ENCODE peak calls at places on chromosomes 6 and 20, in eight cellular contexts. W is fibroblast of mammary gland, I is GM12865, P is thoracic aorta, A is astrocyte of the spinal cord, F is lower lobe of right lung, B is psoas muscle, N is dorsolateral prefrontal cortex. V is an unnamed sample.

GRCh38 chr6:142913511-142914047 is 31.4 kb downstream of the HIVEP2 start:
- DNase-seq in I (peak), F (no peak), A (no peak), N (no peak), B (no peak), W (no peak), P (no peak), V (peak)

GRCh38 chr6:154412106-154412820 is 55.7 kb upstream of the IPCEF1 start:
- DNase-seq in F (no peak), W (no peak), B (no peak), P (no peak), I (no peak), N (no peak), A (no peak), V (no peak)

GRCh38 chr6:51167468-51167867 is 348.8 kb downstream of the TFAP2B start:
- DNase-seq in W (no peak), A (no peak), N (no peak), B (no peak), I (no peak), F (no peak), P (no peak), V (no peak)

GRCh38 chr20:4664691-4665360 is 56.9 kb upstream of the PRND start:
- DNase-seq in A (no peak), P (no peak), N (no peak), F (no peak), B (peak), I (no peak), W (no peak), V (no peak)

GRCh38 chr6:83221302-83221701 is 28.1 kb downstream of the RWDD2A start:
- DNase-seq in F (no peak), P (no peak), N (no peak), W (no peak), A (no peak), I (no peak), B (no peak), V (no peak)

GRCh38 chr6:170068496-170068895 is 222.4 kb downstream of the DLL1 start:
- DNase-seq in N (peak), B (no peak), A (no peak), I (no peak), P (no peak), W (no peak), F (peak), V (no peak)

GRCh38 chr6:99588618-99589289 is 17.9 kb upstream of the PRDM13 start:
- DNase-seq in F (peak), P (no peak), W (peak), I (peak), A (peak), B (peak), N (peak), V (no peak)

GRCh38 chr6:132142768-132143167 is 191.6 kb upstream of the CCN2 start:
- DNase-seq in A (no peak), P (no peak), W (no peak), B (no peak), F (no peak), N (no peak), I (no peak), V (no peak)

GRCh38 chr6:118889163-118889562 is 4.8 kb upstream of the ASF1A start:
- DNase-seq in F (no peak), B (no peak), N (no peak), W (no peak), I (no peak), A (no peak), P (no peak), V (no peak)

GRCh38 chr6:79833264-79833663 is 114.1 kb downstream of the ELOVL4 start:
- DNase-seq in A (no peak), B (no peak), I (no peak), W (peak), P (no peak), F (no peak), N (no peak), V (no peak)

GRCh38 chr6:154370545-154370944 is 13.9 kb upstream of the IPCEF1 start:
- DNase-seq in I (peak), A (peak), F (no peak), B (no peak), W (peak), P (no peak), N (peak), V (no peak)

GRCh38 chr6:32962427-32962826 is 6.0 kb upstream of the BRD2 start:
- DNase-seq in B (no peak), P (no peak), W (no peak), A (no peak), N (no peak), I (no peak), F (no peak), V (no peak)

GRCh38 chr6:103507052-103507451 is 1352.7 kb downstream of the HACE1 start:
- DNase-seq in A (no peak), I (no peak), F (no peak), P (no peak), W (no peak), B (no peak), N (no peak), V (no peak)

GRCh38 chr6:169398342-169399105 is 144.9 kb upstream of the THBS2 start:
- DNase-seq in B (no peak), W (peak), I (no peak), F (no peak), N (no peak), P (no peak), A (no peak), V (no peak)

GRCh38 chr6:31083742-31084354 is 28.5 kb downstream of the C6orf15 start:
- DNase-seq in N (no peak), P (no peak), F (no peak), B (peak), A (peak), I (peak), W (peak), V (no peak)

GRCh38 chr6:125793280-125793679 is 2.5 kb downstream of the NCOA7 start:
- DNase-seq in A (no peak), W (peak), F (no peak), P (no peak), I (no peak), N (no peak), B (no peak), V (no peak)

GRCh38 chr20:7936735-7937078 is 3.6 kb downstream of the HAO1 start:
- DNase-seq in A (no peak), B (no peak), I (no peak), W (no peak), P (no peak), N (no peak), F (no peak), V (no peak)

DNA sequence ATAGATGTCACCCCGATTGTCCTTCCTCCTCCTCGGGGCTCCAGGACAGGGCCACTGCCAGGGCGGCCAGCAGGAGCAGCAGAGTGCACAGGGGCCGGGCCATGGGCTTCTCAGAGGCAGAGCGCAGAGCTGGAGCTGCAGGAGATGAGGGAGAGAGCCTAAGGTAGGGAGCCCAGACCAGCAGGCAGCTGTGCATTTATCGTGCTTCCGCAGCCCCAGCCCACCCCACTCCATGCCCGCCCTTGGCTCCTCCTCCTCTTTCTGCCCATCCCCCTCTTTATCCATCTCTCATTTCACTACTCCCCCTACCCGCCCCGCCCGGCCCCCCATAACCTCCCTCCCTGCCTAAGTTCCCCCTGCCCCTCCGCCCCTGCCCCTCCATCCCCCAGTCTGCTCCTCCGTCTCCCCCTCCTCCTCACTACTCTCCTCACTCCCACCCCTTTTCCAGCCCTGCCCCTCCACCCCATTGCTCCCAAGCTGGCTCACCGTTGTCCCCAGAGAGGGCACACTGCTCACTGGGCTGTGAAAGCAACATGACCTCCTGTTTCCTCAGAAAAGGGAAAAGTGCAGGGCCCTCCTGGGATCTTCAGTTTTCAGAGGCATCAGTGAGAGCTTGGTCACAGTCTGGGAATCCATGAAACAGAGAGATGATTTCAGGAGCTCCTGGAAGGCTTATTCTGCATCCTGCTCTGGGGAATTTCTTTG is 25.5 kb upstream of the CST1 start:
- DNase-seq in N (no peak), B (no peak), F (no peak), P (no peak), I (no peak), A (no peak), W (peak), V (no peak)
- TF ChIP-seq CTCF in N (no peak), B (no peak), F (no peak), P (no peak), I (no peak), A (no peak), W (no peak), V (no peak)

GRCh38 chr6:144581807-144582537 is 296.8 kb downstream of the UTRN start:
- DNase-seq in N (no peak), I (peak), W (peak), P (no peak), F (no peak), A (peak), B (no peak), V (no peak)
- TF ChIP-seq CTCF in N (peak), I (peak), W (peak), P (no peak), F (peak), A (peak), B (peak), V (peak)

DNA sequence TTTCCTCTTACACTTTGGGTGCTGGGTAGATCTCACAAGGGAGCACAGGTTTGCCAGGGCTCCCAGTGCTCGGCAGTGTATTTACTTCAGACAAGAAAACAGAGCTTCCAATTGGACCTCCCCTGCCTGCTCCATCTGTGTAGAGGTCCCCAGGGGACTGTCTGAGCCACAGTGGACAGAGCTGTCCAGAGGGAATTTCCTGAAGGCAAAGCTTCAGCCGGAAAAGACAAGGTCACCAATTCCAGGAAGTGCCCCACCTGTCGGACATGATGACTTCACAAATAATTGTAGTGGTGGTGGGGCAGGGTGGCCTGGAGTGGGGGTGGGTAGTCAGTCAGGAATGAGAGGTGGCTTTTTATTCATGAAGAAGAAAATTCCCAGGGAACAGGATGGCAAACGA is 18.6 kb downstream of the ADGRF5 start:
- DNase-seq in A (no peak), B (no peak), P (no peak), F (no peak), W (no peak), I (no peak), N (no peak), V (no peak)
- TF ChIP-seq CTCF in A (no peak), B (no peak), P (no peak), F (no peak), W (no peak), I (no peak), N (no peak), V (no peak)

GRCh38 chr6:1263850-1264377 is 48.0 kb upstream of the FOXQ1 start:
- DNase-seq in I (no peak), A (no peak), W (no peak), F (no peak), B (no peak), N (no peak), P (no peak), V (no peak)

GRCh38 chr6:1266686-1267056 is 45.2 kb upstream of the FOXQ1 start:
- DNase-seq in W (no peak), P (no peak), I (no peak), F (no peak), N (no peak), A (no peak), B (no peak), V (no peak)

GRCh38 chr6:1264619-1265445 is 47.1 kb upstream of the FOXQ1 start:
- DNase-seq in F (no peak), I (no peak), W (no peak), A (no peak), B (no peak), P (no peak), N (no peak), V (no peak)

GRCh38 chr6:1262704-1263038 is 49.2 kb upstream of the FOXQ1 start:
- DNase-seq in B (no peak), N (no peak), W (no peak), I (no peak), P (no peak), A (no peak), F (no peak), V (no peak)

GRCh38 chr6:1263039-1263849 is 48.7 kb upstream of the FOXQ1 start:
- DNase-seq in P (no peak), N (no peak), I (no peak), F (peak), A (no peak), W (no peak), B (no peak), V (no peak)
- TF ChIP-seq CTCF in P (no peak), N (no peak), I (no peak), F (peak), A (no peak), W (no peak), B (no peak), V (peak)

GRCh38 chr20:16011061-16011460 is 562.2 kb downstream of the KIF16B start:
- DNase-seq in P (no peak), F (no peak), N (no peak), B (no peak), W (no peak), I (no peak), A (no peak), V (no peak)
- TF ChIP-seq CTCF in P (no peak), F (no peak), N (no peak), B (no peak), W (no peak), I (no peak), A (no peak), V (no peak)

GRCh38 chr6:12403201-12403826 is 113.2 kb downstream of the EDN1 start:
- DNase-seq in N (no peak), B (no peak), P (no peak), A (peak), F (no peak), I (no peak), W (peak), V (no peak)
- TF ChIP-seq CTCF in N (no peak), B (no peak), P (no peak), A (no peak), F (no peak), I (no peak), W (no peak), V (no peak)

GRCh38 chr6:138278326-138278725 is 60.0 kb upstream of the PBOV1 start:
- DNase-seq in A (peak), W (peak), I (peak), P (no peak), F (no peak), N (peak), B (no peak), V (no peak)
- TF ChIP-seq CTCF in A (peak), W (peak), I (peak), P (no peak), F (no peak), N (peak), B (no peak), V (no peak)

DNA sequence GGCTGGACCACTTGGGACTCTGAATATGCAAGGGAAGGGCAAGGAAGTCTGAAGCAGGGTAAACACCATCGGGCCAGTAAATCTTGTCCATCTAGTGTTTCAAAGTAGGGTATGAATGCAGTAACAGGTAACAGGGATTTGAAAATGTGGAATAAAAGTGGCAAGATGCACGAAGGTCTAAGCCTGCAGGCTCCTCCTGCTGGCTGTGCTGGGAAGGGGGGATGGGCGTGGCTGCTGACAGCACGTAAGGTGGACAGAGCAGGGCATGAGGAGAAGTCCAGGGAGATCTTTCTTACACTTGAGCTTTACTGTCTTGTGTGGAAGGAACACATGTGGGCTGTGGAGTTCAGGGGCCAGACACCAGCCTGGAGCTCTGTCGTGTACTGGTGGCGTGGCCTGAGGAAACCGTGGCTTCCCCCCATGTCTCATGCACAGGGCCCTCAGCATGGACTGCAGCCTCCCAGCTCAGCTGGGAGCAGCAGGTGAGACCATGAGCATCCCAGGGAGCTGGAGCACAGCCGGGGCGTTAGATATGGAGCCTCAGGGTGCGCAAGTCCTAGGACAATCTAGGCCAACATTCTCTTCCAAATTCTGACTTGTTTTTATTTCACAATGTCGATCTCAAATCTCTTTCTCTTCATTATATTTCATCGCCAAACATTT is 84.5 kb downstream of the SLC22A23 start:
- DNase-seq in A (no peak), I (no peak), P (no peak), B (no peak), F (no peak), W (no peak), N (no peak), V (no peak)
- TF ChIP-seq CTCF in A (peak), I (no peak), P (no peak), B (no peak), F (no peak), W (peak), N (no peak), V (no peak)

GRCh38 chr20:54212226-54212625 is 4.3 kb downstream of the PFDN4 start:
- DNase-seq in F (no peak), N (no peak), I (no peak), B (no peak), W (peak), A (peak), P (no peak), V (no peak)

GRCh38 chr20:54207743-54208491 is at the start of gene PFDN4:
- DNase-seq in A (peak), P (peak), N (peak), F (peak), I (peak), W (peak), B (peak), V (peak)

GRCh38 chr20:54208492-54209044 is 681 bp downstream of the PFDN4 start:
- DNase-seq in F (no peak), B (no peak), P (no peak), A (peak), I (peak), N (no peak), W (peak), V (no peak)

GRCh38 chr20:54207053-54207742 is 689 bp upstream of the PFDN4 start:
- DNase-seq in P (no peak), B (no peak), W (no peak), N (no peak), A (no peak), I (no peak), F (no peak), V (no peak)

GRCh38 chr20:54209216-54209813 is 1.4 kb downstream of the PFDN4 start:
- DNase-seq in I (no peak), F (no peak), W (no peak), B (no peak), N (no peak), P (no peak), A (no peak), V (no peak)
- TF ChIP-seq CTCF in I (no peak), F (no peak), W (no peak), B (no peak), N (no peak), P (no peak), A (no peak), V (no peak)

GRCh38 chr6:112330071-112330876 is 16.9 kb upstream of the RFPL4B start:
- DNase-seq in P (no peak), W (peak), F (no peak), B (no peak), I (no peak), A (no peak), N (no peak), V (no peak)
- TF ChIP-seq CTCF in P (no peak), W (peak), F (no peak), B (no peak), I (no peak), A (no peak), N (no peak), V (no peak)